ENCODE peak calls at places on chromosomes 2 and 18, in five cellular contexts. Q is HEK293T, U is GM12878, S is NT2/D1, P is HepG2. E is an unnamed sample.

GRCh38 chr2:81266106-81266505 is 961.6 kb upstream of the LRRTM1 start:
- DNase-seq in U (no peak), P (peak; percentile 18), Q (no peak), S (peak; percentile 35), E (peak; percentile 46)

GRCh38 chr18:57440331-57441101 is 5.3 kb downstream of the ONECUT2 start:
- DNase-seq in P (no peak), S (no peak), U (no peak), Q (no peak), E (no peak)

GRCh38 chr2:199596549-199596948 is 138.8 kb upstream of the SATB2 start:
- DNase-seq in P (peak; percentile 41), S (no peak), Q (peak; percentile 49), U (no peak), E (no peak)

GRCh38 chr2:18083806-18084205 is 205.3 kb downstream of the KCNS3 start:
- DNase-seq in U (no peak), P (no peak), S (no peak), Q (no peak), E (no peak)

GRCh38 chr2:53442783-53443182 is 324.8 kb upstream of the CHAC2 start:
- DNase-seq in P (no peak), S (no peak), Q (no peak), U (no peak), E (peak; percentile 60)

GRCh38 chr2:24638568-24638967 is 147.5 kb downstream of the NCOA1 start:
- DNase-seq in S (no peak), P (no peak), Q (no peak), U (no peak), E (no peak)

GRCh38 chr2:46964835-46965560 is 49.4 kb upstream of the MCFD2 start:
- DNase-seq in S (no peak), U (no peak), P (peak; percentile 35), Q (no peak), E (no peak)

GRCh38 chr2:191411472-191411871 is 166.3 kb downstream of the MYO1B start:
- DNase-seq in Q (no peak), S (no peak), P (no peak), U (no peak), E (no peak)

GRCh38 chr2:200939832-200940231 is 23.6 kb downstream of the ORC2 start:
- DNase-seq in S (no peak), U (no peak), Q (no peak), P (no peak), E (no peak)

GRCh38 chr2:239181074-239181581 is 219.7 kb downstream of the HDAC4 start:
- DNase-seq in S (no peak), U (no peak), P (no peak), Q (no peak), E (no peak)

GRCh38 chr2:217412721-217413120 is 552.9 kb upstream of the TNP1 start:
- DNase-seq in Q (no peak), P (no peak), U (no peak), S (no peak), E (no peak)

GRCh38 chr2:28447943-28448737 is 47.7 kb upstream of the PLB1 start:
- DNase-seq in Q (no peak), U (no peak), P (no peak), S (no peak), E (no peak)

GRCh38 chr2:148936857-148937450 is 61.9 kb downstream of the KIF5C start:
- DNase-seq in S (no peak), Q (peak; percentile 10), P (no peak), U (no peak), E (no peak)

GRCh38 chr2:12441750-12442626 is 274.7 kb upstream of the TRIB2 start:
- DNase-seq in S (no peak), P (no peak), U (no peak), Q (no peak), E (no peak)

GRCh38 chr2:128774320-128775063 is 455.8 kb upstream of the HS6ST1 start:
- DNase-seq in U (no peak), P (no peak), Q (no peak), S (no peak), E (no peak)

GRCh38 chr2:227377461-227378351 is 1.4 kb downstream of the TM4SF20 start:
- DNase-seq in U (no peak), S (no peak), Q (no peak), P (no peak), E (no peak)

GRCh38 chr2:95057535-95058453 is 32.3 kb downstream of the MAL start:
- DNase-seq in S (no peak), U (no peak), Q (no peak), P (peak; percentile 80), E (no peak)

GRCh38 chr18:79635127-79635726 is 44.4 kb upstream of the CTDP1 start:
- DNase-seq in Q (no peak), U (no peak), P (no peak), S (no peak), E (no peak)

GRCh38 chr18:76518073-76518472 is 23.0 kb upstream of the ZNF516 start:
- DNase-seq in U (no peak), Q (peak; percentile 6), P (no peak), S (no peak), E (no peak)

GRCh38 chr2:205372141-205372540 is 310.2 kb upstream of the NRP2 start:
- DNase-seq in S (no peak), U (no peak), P (no peak), Q (no peak), E (no peak)

GRCh38 chr18:14939141-14939540 is 191.2 kb downstream of the ANKRD30B start:
- DNase-seq in P (no peak), S (no peak), Q (no peak), U (no peak), E (no peak)

GRCh38 chr2:66445781-66446177 is 10.9 kb downstream of the MEIS1 start:
- DNase-seq in S (no peak), U (no peak), P (no peak), Q (no peak), E (peak; percentile 72)

GRCh38 chr2:144511945-144512344 is 8.0 kb downstream of the ZEB2 start:
- DNase-seq in P (no peak), Q (no peak), U (no peak), S (no peak), E (no peak)

GRCh38 chr2:144511222-144511855 is 8.6 kb downstream of the ZEB2 start:
- DNase-seq in Q (no peak), S (no peak), P (no peak), U (no peak), E (no peak)

GRCh38 chr2:144509548-144510205 is 10.2 kb downstream of the ZEB2 start:
- DNase-seq in S (no peak), Q (no peak), U (no peak), P (no peak), E (no peak)

GRCh38 chr2:144509001-144509545 is 10.8 kb downstream of the ZEB2 start:
- DNase-seq in U (no peak), Q (no peak), P (no peak), S (no peak), E (no peak)

DNA sequence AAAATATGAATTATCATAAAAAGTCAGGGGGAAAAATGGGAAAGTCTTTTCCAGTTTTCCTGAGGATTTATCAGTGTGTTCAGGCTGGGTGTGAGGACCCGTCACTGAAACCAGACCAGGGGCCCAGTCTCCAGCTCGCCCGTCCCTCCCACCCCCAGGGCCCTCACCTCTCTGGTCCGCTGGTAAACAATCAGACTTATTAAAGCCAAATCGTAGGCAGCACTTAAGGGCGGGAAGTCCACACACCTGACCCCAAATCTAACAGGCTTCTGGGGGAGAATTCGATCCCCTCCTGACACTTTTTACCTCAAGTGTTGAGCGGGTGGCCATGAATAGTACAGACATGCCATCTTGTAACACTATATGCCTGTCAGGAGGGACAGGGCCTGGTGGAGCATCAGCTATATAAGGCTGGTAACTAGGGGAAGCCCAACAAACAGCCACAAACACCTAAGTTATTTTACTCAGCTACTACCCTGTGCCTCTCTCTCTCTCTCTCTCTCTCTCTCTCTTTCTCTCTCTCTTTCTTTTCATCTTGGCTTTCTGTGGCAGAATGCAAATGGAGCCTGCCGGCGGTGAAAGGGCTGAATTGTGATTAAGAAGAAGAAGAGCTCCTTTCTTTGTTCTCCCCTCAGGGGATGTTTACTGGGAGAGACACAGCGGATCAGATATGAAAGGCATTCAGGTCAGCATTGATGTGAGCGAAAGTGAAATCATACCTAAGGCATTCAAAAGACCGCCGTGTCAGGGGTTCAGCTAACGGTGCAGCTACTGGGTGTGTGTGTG is 9.5 kb downstream of the ZEB2 start:
- DNase-seq in Q (no peak), S (peak; percentile 92), P (peak; percentile 45), U (peak; percentile 19), E (no peak)
- TF ChIP-seq SUZ12 in Q (no peak), S (no peak), P (no peak), U (no peak), E (no peak)

DNA sequence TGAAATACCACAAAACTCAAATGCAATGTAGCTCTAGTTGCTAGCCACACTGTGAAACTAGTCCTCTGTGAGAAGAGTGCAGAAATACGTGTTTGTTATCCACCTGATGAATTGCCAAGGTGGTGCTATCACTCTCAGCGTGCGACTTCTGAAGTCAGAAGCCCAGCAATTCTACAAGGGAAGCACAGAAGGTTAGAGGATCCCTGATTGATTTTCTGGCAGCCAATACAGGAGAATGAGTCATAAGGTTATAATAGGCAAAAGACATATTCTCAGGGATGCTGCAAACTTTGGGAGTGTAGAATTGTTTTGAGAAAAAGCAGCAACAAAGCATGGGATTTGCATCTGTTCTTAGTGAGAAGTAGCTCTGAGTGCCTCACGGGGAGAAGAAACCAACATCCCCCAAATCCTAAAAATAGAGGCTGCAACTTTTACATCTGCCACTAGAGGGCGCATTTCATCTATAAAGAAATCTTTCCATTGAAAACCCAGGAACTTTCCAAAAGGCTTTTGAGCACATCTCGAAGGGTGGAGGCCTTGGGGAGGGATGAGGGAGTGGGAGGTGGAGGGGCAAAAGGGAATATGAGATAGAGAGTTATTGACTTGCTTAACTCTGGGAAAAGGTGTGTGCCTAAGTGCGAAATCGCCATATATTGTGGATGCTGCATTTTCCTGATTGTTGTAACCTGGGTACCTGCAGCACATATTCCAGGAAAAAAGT is 78.0 kb downstream of the TMEM182 start:
- DNase-seq in P (peak; percentile 35), S (peak; percentile 48), U (peak; percentile 3), Q (peak; percentile 36), E (peak; percentile 75)
- TF ChIP-seq SUZ12 in P (no peak), S (no peak), U (no peak), Q (no peak), E (no peak)

GRCh38 chr18:50981381-50981780 is 13.5 kb downstream of the ELAC1 start:
- DNase-seq in P (no peak), Q (no peak), U (no peak), S (no peak), E (no peak)

GRCh38 chr18:50986360-50987087 is 18.7 kb downstream of the ELAC1 start:
- DNase-seq in U (no peak), Q (no peak), S (no peak), P (no peak), E (no peak)

GRCh38 chr18:50982086-50982801 is 14.4 kb downstream of the ELAC1 start:
- DNase-seq in Q (no peak), S (no peak), P (no peak), U (no peak), E (no peak)

GRCh38 chr18:50987261-50987660 is 19.4 kb downstream of the ELAC1 start:
- DNase-seq in P (no peak), S (no peak), Q (no peak), U (no peak), E (no peak)

DNA sequence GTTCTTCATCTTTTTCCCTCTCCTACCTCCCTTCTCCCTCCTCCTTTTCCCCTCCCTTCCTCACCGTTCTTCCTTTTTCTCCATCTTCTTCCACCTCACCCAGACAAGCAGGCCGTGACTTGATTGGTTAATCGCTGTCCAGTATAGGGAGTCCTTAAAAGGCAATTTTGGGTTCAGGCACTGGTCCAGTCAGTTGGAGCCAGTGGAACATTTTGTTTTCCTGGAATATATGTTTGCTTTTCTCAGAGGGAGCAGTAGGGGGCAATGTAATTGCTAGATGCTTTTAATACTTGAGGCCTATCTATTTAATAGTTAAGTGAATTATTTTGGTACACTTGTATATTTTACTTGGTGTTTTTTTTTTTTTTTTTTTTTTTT is 15.0 kb downstream of the ELAC1 start:
- DNase-seq in S (no peak), P (no peak), Q (no peak), U (no peak), E (no peak)
- TF ChIP-seq SUZ12 in S (no peak), P (no peak), Q (no peak), U (no peak), E (no peak)

GRCh38 chr18:26548144-26549102 is at the start of gene KCTD1:
- DNase-seq in U (no peak), Q (peak; percentile 90), P (peak; percentile 75), S (peak; percentile 50), E (peak; percentile 86)
- TF ChIP-seq SUZ12 in U (no peak), Q (no peak), P (no peak), S (no peak), E (no peak)